ENCODE peak calls at places on chromosomes 4 and X, in nine cellular contexts. X is HCT116, N is Peyer's patch, M is A549, R is GM12878, G is ovary, V is heart left ventricle, U is tibial nerve, F is thyroid gland. D is an unnamed sample. For H3K4me1, the result is how much of the 10 kb centered on the place peaks cover.

GRCh38 chrX:11886745-11887144 is 128.7 kb downstream of the MSL3 start:
- DNase-seq in X (no peak), N (no peak), M (no peak), R (no peak), G (no peak), V (no peak), U (no peak), F (no peak), D (no peak)

GRCh38 chr4:2297606-2298517 is 36.0 kb upstream of the MXD4 start:
- DNase-seq in X (no peak), N (no peak), M (no peak), R (no peak), G (no peak), V (no peak), U (no peak), F (no peak), D (no peak)

GRCh38 chr4:119315036-119315435 is 6.9 kb downstream of the FABP2 start:
- DNase-seq in X (no peak), N (no peak), M (no peak), R (no peak), G (no peak), V (no peak), U (no peak), F (no peak), D (no peak)

GRCh38 chr4:70761276-70761816 is 39.6 kb downstream of the RUFY3 start:
- DNase-seq in X (no peak), N (no peak), M (no peak), R (no peak), G (no peak), V (no peak), U (no peak), F (no peak), D (no peak)

GRCh38 chrX:26328610-26329319 is 112.8 kb downstream of the MAGEB5 start:
- DNase-seq in X (no peak), N (no peak), M (no peak), R (no peak), G (no peak), V (no peak), U (no peak), F (no peak), D (no peak)

GRCh38 chr4:19278665-19279064 is 973.0 kb upstream of the SLIT2 start:
- DNase-seq in X (no peak), N (no peak), M (no peak), R (no peak), G (no peak), V (no peak), U (no peak), F (no peak), D (no peak)

GRCh38 chrX:105822138-105823091 is at the start of gene NRK:
- DNase-seq in X (no peak), N (no peak), M (no peak), R (no peak), G (peak), V (peak), U (no peak), F (peak), D (peak)

GRCh38 chr4:185011408-185011807 is 6.9 kb upstream of the HELT start:
- DNase-seq in X (peak), N (no peak), M (no peak), R (no peak), G (no peak), V (no peak), U (no peak), F (no peak), D (no peak)

GRCh38 chr4:158769175-158769831 is 477 bp downstream of the FNIP2 start:
- DNase-seq in X (no peak), N (peak), M (peak), R (no peak), G (peak), V (peak), U (no peak), F (peak), D (peak)

GRCh38 chrX:39845289-39845688 is 252.5 kb downstream of the BCOR start:
- DNase-seq in X (no peak), N (no peak), M (no peak), R (no peak), G (no peak), V (no peak), U (no peak), F (no peak), D (no peak)

GRCh38 chrX:27815209-27815608 is 7.4 kb downstream of the MAGEB10 start:
- DNase-seq in X (peak), N (no peak), M (peak), R (no peak), G (no peak), V (no peak), U (no peak), F (no peak), D (no peak)

GRCh38 chr4:180380733-180381132 is 1862.5 kb upstream of the TENM3 start:
- DNase-seq in X (peak), N (no peak), M (no peak), R (no peak), G (no peak), V (no peak), U (no peak), F (no peak), D (no peak)

GRCh38 chrX:111868726-111869638 is 7.0 kb upstream of the TRPC5OS start:
- DNase-seq in X (no peak), N (no peak), M (no peak), R (peak), G (no peak), V (no peak), U (no peak), F (peak), D (no peak)

GRCh38 chr4:140884431-140885058 is 128.4 kb upstream of the TBC1D9 start:
- DNase-seq in X (peak), N (peak), M (peak), R (peak), G (no peak), V (peak), U (no peak), F (peak), D (peak)

GRCh38 chrX:29229802-29230201 is 642.6 kb downstream of the IL1RAPL1 start:
- DNase-seq in X (no peak), N (no peak), M (no peak), R (no peak), G (no peak), V (no peak), U (no peak), F (no peak), D (no peak)

GRCh38 chrX:101415180-101416130 is 7.4 kb downstream of the HNRNPH2 start:
- DNase-seq in X (no peak), N (no peak), M (peak), R (peak), G (peak), V (peak), U (no peak), F (no peak), D (no peak)

GRCh38 chrX:11187001-11187400 is 75.9 kb downstream of the HCCS start:
- DNase-seq in X (no peak), N (no peak), M (no peak), R (no peak), G (no peak), V (peak), U (no peak), F (no peak), D (no peak)

GRCh38 chrX:85114171-85114570 is 110.5 kb downstream of the APOOL start:
- DNase-seq in X (no peak), N (no peak), M (no peak), R (no peak), G (no peak), V (no peak), U (no peak), F (no peak), D (no peak)
- H3K4me1 ChIP-seq in X (under half), N (under half), M (under half), R (under half), G (under half), V (under half), U (under half), F (under half), D (under half)

DNA sequence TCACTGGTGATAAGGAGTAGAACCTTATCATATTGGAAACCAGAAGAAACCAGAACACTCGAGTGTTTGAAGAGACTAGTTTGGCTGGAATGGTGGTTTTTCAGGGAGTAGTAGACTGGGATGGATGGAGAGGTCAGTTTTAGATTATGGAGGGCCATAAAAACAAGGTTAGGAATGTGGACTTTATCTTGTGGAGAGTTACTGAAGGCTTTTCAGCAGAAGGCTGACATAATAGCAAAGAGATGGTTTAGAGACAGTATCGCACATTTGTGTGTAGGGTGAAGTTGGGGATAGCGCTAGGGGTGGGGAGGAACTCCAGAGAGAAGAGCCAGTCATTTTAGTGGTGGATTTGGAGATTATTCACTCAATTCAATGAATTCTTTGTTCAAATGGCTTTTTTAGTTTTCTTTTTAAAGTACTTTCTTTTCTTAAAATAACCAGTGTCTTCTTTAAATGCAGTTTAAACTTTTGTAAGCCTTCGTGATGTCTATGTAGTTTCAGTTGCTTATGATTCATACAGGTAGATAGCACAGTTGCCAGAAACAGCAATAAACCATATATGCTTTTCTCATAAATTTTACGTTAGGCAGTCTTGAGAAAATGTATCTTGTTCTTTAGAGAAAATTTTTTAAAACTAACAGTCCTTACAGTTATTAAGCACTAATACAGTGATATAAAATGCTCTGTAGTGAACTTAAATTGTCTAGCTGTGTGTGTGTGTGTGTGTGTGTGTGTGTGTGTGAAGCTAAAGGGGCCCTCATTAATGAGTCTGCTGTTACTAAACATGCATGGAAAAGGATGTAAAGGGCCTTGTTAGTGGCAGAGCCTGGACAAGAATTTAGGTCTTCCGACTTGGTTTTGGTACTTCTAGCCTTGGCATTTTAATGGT is 3.8 kb downstream of the ARHGAP10 start:
- DNase-seq in X (no peak), N (no peak), M (no peak), R (no peak), G (no peak), V (no peak), U (no peak), F (no peak), D (no peak)
- H3K4me3 ChIP-seq in X (no peak), N (no peak), M (no peak), R (peak), G (no peak), V (peak), U (no peak), F (no peak), D (no peak)

GRCh38 chrX:118455013-118455412 is 40.6 kb upstream of the DOCK11 start:
- DNase-seq in X (no peak), N (no peak), M (no peak), R (no peak), G (no peak), V (no peak), U (no peak), F (no peak), D (no peak)
- TF ChIP-seq POLR2A in X (no peak), N (no peak), M (no peak), R (no peak), G (no peak), V (no peak), U (no peak), F (no peak), D (no peak)

DNA sequence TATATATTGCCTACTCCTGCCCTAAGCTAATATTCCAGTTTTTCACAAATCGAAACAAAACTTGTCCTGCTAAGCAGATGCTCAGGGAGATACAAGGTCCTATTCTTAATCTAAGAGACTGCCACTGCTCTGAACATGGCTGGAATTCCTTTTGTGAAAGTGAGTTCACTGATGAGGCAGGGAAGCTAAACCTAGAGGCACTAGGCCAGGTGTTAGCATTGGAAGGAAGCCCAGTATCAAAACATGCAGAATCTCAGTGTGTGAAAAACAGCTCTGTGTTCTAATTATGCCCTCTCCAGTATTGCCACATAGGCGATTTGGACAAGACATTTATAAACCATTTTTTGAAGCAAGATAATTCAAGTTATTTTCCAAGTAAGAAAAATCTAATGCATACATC is 47.6 kb downstream of the ABCG2 start:
- DNase-seq in X (no peak), N (no peak), M (no peak), R (no peak), G (no peak), V (no peak), U (no peak), F (no peak), D (peak)
- H3K4me1 ChIP-seq in X (under half), N (under half), M (under half), R (under half), G (under half), V (under half), U (under half), F (under half), D (under half)